ENCODE peak calls at places on chromosomes 3 and 15, in eight cellular contexts. One of them, this sample, is unnamed.

GRCh38 chr3:171168086-171168485 is 141.6 kb upstream of the SLC2A2 start:
- DNase-seq in choroid plexus epithelial cell: peak; percentile 49
- DNase-seq in cardiac muscle cell: peak; percentile 63
- DNase-seq in SW 1271: no peak
- DNase-seq in ascending aorta: no peak
- DNase-seq in adrenal gland: peak; percentile 58
- DNase-seq in left lung: no peak
- DNase-seq in activated naive CD4-positive, alpha-beta T cell treated with anti-CD3 and anti-CD28 coated beads for 36 hours: no peak
- DNase-seq in this sample: peak; percentile 31

GRCh38 chr15:92157666-92158298 is 235.9 kb upstream of the ST8SIA2 start:
- DNase-seq in choroid plexus epithelial cell: no peak
- DNase-seq in cardiac muscle cell: no peak
- DNase-seq in SW 1271: no peak
- DNase-seq in ascending aorta: no peak
- DNase-seq in adrenal gland: no peak
- DNase-seq in left lung: no peak
- DNase-seq in activated naive CD4-positive, alpha-beta T cell treated with anti-CD3 and anti-CD28 coated beads for 36 hours: no peak
- DNase-seq in this sample: no peak

GRCh38 chr15:66830358-66830757 is 128.3 kb downstream of the SMAD6 start:
- DNase-seq in choroid plexus epithelial cell: peak; percentile 51
- DNase-seq in cardiac muscle cell: peak; percentile 54
- DNase-seq in SW 1271: no peak
- DNase-seq in ascending aorta: no peak
- DNase-seq in adrenal gland: no peak
- DNase-seq in left lung: peak; percentile 35
- DNase-seq in activated naive CD4-positive, alpha-beta T cell treated with anti-CD3 and anti-CD28 coated beads for 36 hours: no peak
- DNase-seq in this sample: peak; percentile 53

GRCh38 chr3:126850370-126851085 is 132.4 kb upstream of the PLXNA1 start:
- DNase-seq in choroid plexus epithelial cell: peak; percentile 75
- DNase-seq in cardiac muscle cell: peak; percentile 93
- DNase-seq in SW 1271: no peak
- DNase-seq in ascending aorta: no peak
- DNase-seq in adrenal gland: no peak
- DNase-seq in left lung: no peak
- DNase-seq in activated naive CD4-positive, alpha-beta T cell treated with anti-CD3 and anti-CD28 coated beads for 36 hours: no peak
- DNase-seq in this sample: peak; percentile 75

GRCh38 chr3:294581-294980 is 98.0 kb downstream of the CHL1 start:
- DNase-seq in choroid plexus epithelial cell: no peak
- DNase-seq in cardiac muscle cell: no peak
- DNase-seq in SW 1271: no peak
- DNase-seq in ascending aorta: no peak
- DNase-seq in adrenal gland: no peak
- DNase-seq in left lung: no peak
- DNase-seq in activated naive CD4-positive, alpha-beta T cell treated with anti-CD3 and anti-CD28 coated beads for 36 hours: no peak
- DNase-seq in this sample: no peak

GRCh38 chr15:89087830-89088604 is at the start of gene ABHD2:
- DNase-seq in choroid plexus epithelial cell: peak; percentile 100
- DNase-seq in cardiac muscle cell: peak; percentile 100
- DNase-seq in SW 1271: peak; percentile 100
- DNase-seq in ascending aorta: peak; percentile 99
- DNase-seq in adrenal gland: peak; percentile 99
- DNase-seq in left lung: peak; percentile 99
- DNase-seq in activated naive CD4-positive, alpha-beta T cell treated with anti-CD3 and anti-CD28 coated beads for 36 hours: peak; percentile 99
- DNase-seq in this sample: peak; percentile 100

GRCh38 chr15:29570931-29571727 is 251.1 kb downstream of the TJP1 start:
- DNase-seq in choroid plexus epithelial cell: peak; percentile 18
- DNase-seq in cardiac muscle cell: peak; percentile 84
- DNase-seq in SW 1271: no peak
- DNase-seq in ascending aorta: no peak
- DNase-seq in adrenal gland: peak; percentile 26
- DNase-seq in left lung: no peak
- DNase-seq in activated naive CD4-positive, alpha-beta T cell treated with anti-CD3 and anti-CD28 coated beads for 36 hours: peak; percentile 10
- DNase-seq in this sample: peak; percentile 11

GRCh38 chr3:126545544-126545943 is 13.2 kb downstream of the C3orf22 start:
- DNase-seq in choroid plexus epithelial cell: no peak
- DNase-seq in cardiac muscle cell: no peak
- DNase-seq in SW 1271: no peak
- DNase-seq in ascending aorta: no peak
- DNase-seq in adrenal gland: peak; percentile 9
- DNase-seq in left lung: peak; percentile 20
- DNase-seq in activated naive CD4-positive, alpha-beta T cell treated with anti-CD3 and anti-CD28 coated beads for 36 hours: no peak
- DNase-seq in this sample: no peak

GRCh38 chr15:67196672-67197363 is 57.6 kb downstream of the AAGAB start:
- DNase-seq in choroid plexus epithelial cell: peak; percentile 71
- DNase-seq in cardiac muscle cell: no peak
- DNase-seq in SW 1271: no peak
- DNase-seq in ascending aorta: no peak
- DNase-seq in adrenal gland: no peak
- DNase-seq in left lung: no peak
- DNase-seq in activated naive CD4-positive, alpha-beta T cell treated with anti-CD3 and anti-CD28 coated beads for 36 hours: no peak
- DNase-seq in this sample: peak; percentile 86

GRCh38 chr3:59212128-59212764 is 162.4 kb upstream of the CFAP20DC start:
- DNase-seq in choroid plexus epithelial cell: peak; percentile 73
- DNase-seq in cardiac muscle cell: peak; percentile 61
- DNase-seq in SW 1271: no peak
- DNase-seq in ascending aorta: no peak
- DNase-seq in adrenal gland: no peak
- DNase-seq in left lung: no peak
- DNase-seq in activated naive CD4-positive, alpha-beta T cell treated with anti-CD3 and anti-CD28 coated beads for 36 hours: no peak
- DNase-seq in this sample: peak; percentile 63

GRCh38 chr15:25967120-25967519 is 104.0 kb upstream of the ATP10A start:
- DNase-seq in choroid plexus epithelial cell: no peak
- DNase-seq in cardiac muscle cell: no peak
- DNase-seq in SW 1271: no peak
- DNase-seq in ascending aorta: no peak
- DNase-seq in adrenal gland: no peak
- DNase-seq in left lung: no peak
- DNase-seq in activated naive CD4-positive, alpha-beta T cell treated with anti-CD3 and anti-CD28 coated beads for 36 hours: no peak
- DNase-seq in this sample: no peak

GRCh38 chr3:187186801-187187421 is 10.4 kb upstream of the RTP1 start:
- DNase-seq in choroid plexus epithelial cell: peak; percentile 92
- DNase-seq in cardiac muscle cell: peak; percentile 67
- DNase-seq in SW 1271: no peak
- DNase-seq in ascending aorta: peak; percentile 56
- DNase-seq in adrenal gland: no peak
- DNase-seq in left lung: peak; percentile 60
- DNase-seq in activated naive CD4-positive, alpha-beta T cell treated with anti-CD3 and anti-CD28 coated beads for 36 hours: no peak
- DNase-seq in this sample: peak; percentile 80

GRCh38 chr3:161863775-161864174 is 367.2 kb downstream of the OTOL1 start:
- DNase-seq in choroid plexus epithelial cell: no peak
- DNase-seq in cardiac muscle cell: peak; percentile 35
- DNase-seq in SW 1271: no peak
- DNase-seq in ascending aorta: no peak
- DNase-seq in adrenal gland: no peak
- DNase-seq in left lung: no peak
- DNase-seq in activated naive CD4-positive, alpha-beta T cell treated with anti-CD3 and anti-CD28 coated beads for 36 hours: no peak
- DNase-seq in this sample: no peak

GRCh38 chr15:28875461-28875965 is 10.3 kb upstream of the APBA2 start:
- DNase-seq in choroid plexus epithelial cell: no peak
- DNase-seq in cardiac muscle cell: no peak
- DNase-seq in SW 1271: no peak
- DNase-seq in ascending aorta: no peak
- DNase-seq in adrenal gland: no peak
- DNase-seq in left lung: no peak
- DNase-seq in activated naive CD4-positive, alpha-beta T cell treated with anti-CD3 and anti-CD28 coated beads for 36 hours: no peak
- DNase-seq in this sample: no peak

GRCh38 chr3:127809211-127809610 is 13.1 kb downstream of the MGLL start:
- DNase-seq in choroid plexus epithelial cell: no peak
- DNase-seq in cardiac muscle cell: no peak
- DNase-seq in SW 1271: no peak
- DNase-seq in ascending aorta: no peak
- DNase-seq in adrenal gland: no peak
- DNase-seq in left lung: no peak
- DNase-seq in activated naive CD4-positive, alpha-beta T cell treated with anti-CD3 and anti-CD28 coated beads for 36 hours: no peak
- DNase-seq in this sample: no peak

GRCh38 chr3:141914311-141914710 is 37.9 kb downstream of the ATP1B3 start:
- DNase-seq in choroid plexus epithelial cell: no peak
- DNase-seq in cardiac muscle cell: no peak
- DNase-seq in SW 1271: no peak
- DNase-seq in ascending aorta: no peak
- DNase-seq in adrenal gland: no peak
- DNase-seq in left lung: no peak
- DNase-seq in activated naive CD4-positive, alpha-beta T cell treated with anti-CD3 and anti-CD28 coated beads for 36 hours: no peak
- DNase-seq in this sample: peak; percentile 13

GRCh38 chr15:96336045-96336642 is 5.6 kb downstream of the NR2F2 start:
- DNase-seq in choroid plexus epithelial cell: peak; percentile 27
- DNase-seq in cardiac muscle cell: no peak
- DNase-seq in SW 1271: no peak
- DNase-seq in ascending aorta: no peak
- DNase-seq in adrenal gland: peak; percentile 13
- DNase-seq in left lung: no peak
- DNase-seq in activated naive CD4-positive, alpha-beta T cell treated with anti-CD3 and anti-CD28 coated beads for 36 hours: no peak
- DNase-seq in this sample: peak; percentile 24

GRCh38 chr3:174414902-174415301 is 444.2 kb upstream of the NAALADL2 start:
- DNase-seq in choroid plexus epithelial cell: no peak
- DNase-seq in cardiac muscle cell: no peak
- DNase-seq in SW 1271: no peak
- DNase-seq in ascending aorta: no peak
- DNase-seq in adrenal gland: no peak
- DNase-seq in left lung: no peak
- DNase-seq in activated naive CD4-positive, alpha-beta T cell treated with anti-CD3 and anti-CD28 coated beads for 36 hours: no peak
- DNase-seq in this sample: no peak

GRCh38 chr3:38723569-38724391 is 74.3 kb upstream of the SCN5A start:
- DNase-seq in choroid plexus epithelial cell: no peak
- DNase-seq in cardiac muscle cell: peak; percentile 33
- DNase-seq in SW 1271: no peak
- DNase-seq in ascending aorta: no peak
- DNase-seq in adrenal gland: no peak
- DNase-seq in left lung: no peak
- DNase-seq in activated naive CD4-positive, alpha-beta T cell treated with anti-CD3 and anti-CD28 coated beads for 36 hours: no peak
- DNase-seq in this sample: no peak

This sample was measured in mesenchymal stem cell.